ENCODE peak calls at places on chromosomes 6 and 20, in six cellular contexts. C is HCT116, Q is K562, B is SK-N-SH, L is H1, W is GM12878. H is an unnamed sample. For H3K9me3, the result is how much of the 10 kb centered on the place peaks cover.

GRCh38 chr20:9035129-9035528 is 33.8 kb upstream of the PLCB4 start:
- DNase-seq in C (peak), Q (no peak), B (no peak), L (no peak), W (no peak), H (no peak)

GRCh38 chr20:63652192-63652980 is 838 bp downstream of the STMN3 start:
- DNase-seq in C (no peak), Q (peak), B (peak), L (peak), W (no peak), H (peak)

GRCh38 chr20:17327185-17327780 is 100.4 kb downstream of the PCSK2 start:
- DNase-seq in C (no peak), Q (no peak), B (no peak), L (peak), W (no peak), H (no peak)

GRCh38 chr6:33298773-33299236 is at the start of gene RGL2:
- DNase-seq in C (no peak), Q (peak), B (peak), L (no peak), W (no peak), H (no peak)

GRCh38 chr20:56762401-56762800 is 133.3 kb downstream of the TFAP2C start:
- DNase-seq in C (no peak), Q (no peak), B (no peak), L (no peak), W (no peak), H (no peak)

GRCh38 chr6:122116912-122117663 is 282.4 kb upstream of the HSF2 start:
- DNase-seq in C (no peak), Q (no peak), B (no peak), L (no peak), W (no peak), H (no peak)

GRCh38 chr6:139603554-139603953 is 229.1 kb upstream of the CITED2 start:
- DNase-seq in C (no peak), Q (no peak), B (no peak), L (no peak), W (no peak), H (no peak)

GRCh38 chr6:20024316-20024673 is 187.1 kb downstream of the ID4 start:
- DNase-seq in C (no peak), Q (no peak), B (no peak), L (no peak), W (no peak), H (no peak)

GRCh38 chr6:163146036-163146435 is 268.5 kb upstream of the QKI start:
- DNase-seq in C (no peak), Q (no peak), B (no peak), L (no peak), W (no peak), H (no peak)

GRCh38 chr20:39588148-39588757 is 626.1 kb downstream of the DHX35 start:
- DNase-seq in C (no peak), Q (no peak), B (no peak), L (no peak), W (no peak), H (no peak)

GRCh38 chr6:141607956-141608355 is 524.8 kb upstream of the GJE1 start:
- DNase-seq in C (no peak), Q (no peak), B (no peak), L (no peak), W (no peak), H (no peak)

GRCh38 chr6:133964052-133964451 is 11.0 kb downstream of the TBPL1 start:
- DNase-seq in C (no peak), Q (no peak), B (no peak), L (no peak), W (no peak), H (no peak)

GRCh38 chr6:138443979-138444378 is 40.0 kb downstream of the HEBP2 start:
- DNase-seq in C (no peak), Q (no peak), B (no peak), L (no peak), W (no peak), H (no peak)

GRCh38 chr6:112780498-112781096 is 433.5 kb downstream of the RFPL4B start:
- DNase-seq in C (peak), Q (peak), B (peak), L (peak), W (peak), H (peak)

GRCh38 chr6:79605968-79606764 is 25.0 kb upstream of the SH3BGRL2 start:
- DNase-seq in C (no peak), Q (no peak), B (no peak), L (no peak), W (no peak), H (no peak)

GRCh38 chr6:13479206-13479797 is 8.1 kb downstream of the GFOD1 start:
- DNase-seq in C (no peak), Q (no peak), B (no peak), L (no peak), W (no peak), H (no peak)

GRCh38 chr6:56144538-56145324 is 102.6 kb downstream of the COL21A1 start:
- DNase-seq in C (no peak), Q (no peak), B (no peak), L (no peak), W (no peak), H (no peak)

GRCh38 chr20:59645316-59645715 is 41.0 kb downstream of the PHACTR3 start:
- DNase-seq in C (no peak), Q (no peak), B (no peak), L (no peak), W (no peak), H (no peak)

GRCh38 chr6:139027620-139028182 is 844 bp upstream of the ABRACL start:
- DNase-seq in C (no peak), Q (no peak), B (no peak), L (peak), W (peak), H (no peak)

GRCh38 chr6:26556263-26557070 is 18.3 kb downstream of the HMGN4 start:
- DNase-seq in C (peak), Q (peak), B (peak), L (peak), W (no peak), H (peak)

GRCh38 chr20:40431112-40431511 is 257.9 kb downstream of the MAFB start:
- DNase-seq in C (no peak), Q (no peak), B (no peak), L (no peak), W (no peak), H (no peak)

GRCh38 chr6:139919107-139920026 is 544.9 kb upstream of the CITED2 start:
- DNase-seq in C (no peak), Q (no peak), B (no peak), L (no peak), W (no peak), H (no peak)

GRCh38 chr20:61797200-61797599 is 268.5 kb downstream of the TAF4 start:
- DNase-seq in C (no peak), Q (no peak), B (no peak), L (no peak), W (no peak), H (no peak)

GRCh38 chr20:17992847-17993508 is 24.2 kb downstream of the MGME1 start:
- DNase-seq in C (no peak), Q (no peak), B (no peak), L (no peak), W (no peak), H (no peak)

GRCh38 chr20:25220021-25220730 is 24.7 kb downstream of the ENTPD6 start:
- DNase-seq in C (no peak), Q (no peak), B (peak), L (no peak), W (no peak), H (no peak)

GRCh38 chr6:33685411-33686224 is 25.9 kb downstream of the UQCC2 start:
- DNase-seq in C (no peak), Q (no peak), B (peak), L (no peak), W (no peak), H (no peak)

GRCh38 chr6:30615219-30615957 is 1.7 kb downstream of the PPP1R10 start:
- DNase-seq in C (peak), Q (no peak), B (no peak), L (peak), W (no peak), H (peak)

GRCh38 chr6:132872923-132873322 is 58.6 kb downstream of the RPS12 start:
- DNase-seq in C (no peak), Q (no peak), B (no peak), L (no peak), W (peak), H (no peak)

GRCh38 chr6:168678588-168678987 is 237.6 kb downstream of the SMOC2 start:
- DNase-seq in C (no peak), Q (no peak), B (no peak), L (peak), W (no peak), H (no peak)

GRCh38 chr6:14429396-14429795 is 311.8 kb downstream of the CD83 start:
- DNase-seq in C (no peak), Q (no peak), B (no peak), L (no peak), W (no peak), H (no peak)

GRCh38 chr6:4817551-4817950 is 41.3 kb downstream of the CDYL start:
- DNase-seq in C (no peak), Q (no peak), B (no peak), L (no peak), W (no peak), H (no peak)

GRCh38 chr6:53378208-53378607 is 29.5 kb upstream of the ELOVL5 start:
- DNase-seq in C (no peak), Q (no peak), B (no peak), L (no peak), W (no peak), H (no peak)

GRCh38 chr6:110809792-110810191 is 5.5 kb downstream of the CDK19 start:
- DNase-seq in C (no peak), Q (no peak), B (no peak), L (no peak), W (no peak), H (no peak)

GRCh38 chr6:13709698-13710551 is 1.7 kb downstream of the RANBP9 start:
- DNase-seq in C (no peak), Q (peak), B (peak), L (no peak), W (no peak), H (peak)

GRCh38 chr6:10297825-10298224 is 117.0 kb downstream of the TFAP2A start:
- DNase-seq in C (no peak), Q (no peak), B (no peak), L (no peak), W (no peak), H (no peak)

GRCh38 chr6:143999406-143999805 is 8.7 kb downstream of the PLAGL1 start:
- DNase-seq in C (no peak), Q (no peak), B (no peak), L (no peak), W (no peak), H (no peak)

GRCh38 chr20:16308754-16309153 is 264.5 kb downstream of the KIF16B start:
- DNase-seq in C (no peak), Q (no peak), B (no peak), L (no peak), W (no peak), H (no peak)

DNA sequence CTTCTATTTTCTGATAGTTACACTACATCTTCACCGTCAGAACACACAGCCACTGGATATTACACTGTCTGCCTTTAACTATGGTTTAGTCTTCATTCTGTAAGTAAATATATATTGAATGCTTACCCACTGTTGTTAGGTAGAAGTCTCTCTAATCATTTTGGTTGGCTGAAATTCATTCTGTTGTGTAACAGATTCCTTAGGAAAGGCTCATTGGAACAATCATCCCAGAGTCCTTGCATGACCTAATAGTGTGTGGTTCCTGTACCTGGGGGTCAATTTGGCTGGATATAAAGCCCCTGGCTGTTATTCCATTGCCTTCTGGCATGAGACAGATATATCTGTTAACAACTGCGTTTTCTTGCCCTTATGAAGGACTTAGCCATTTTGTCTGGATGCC is 9.9 kb downstream of the BLOC1S5 start:
- DNase-seq in C (no peak), Q (no peak), B (no peak), L (no peak), W (no peak), H (no peak)
- H3K9me3 ChIP-seq in C (under half), Q (under half), B (under half), L (under half), W (under half), H (under half)

DNA sequence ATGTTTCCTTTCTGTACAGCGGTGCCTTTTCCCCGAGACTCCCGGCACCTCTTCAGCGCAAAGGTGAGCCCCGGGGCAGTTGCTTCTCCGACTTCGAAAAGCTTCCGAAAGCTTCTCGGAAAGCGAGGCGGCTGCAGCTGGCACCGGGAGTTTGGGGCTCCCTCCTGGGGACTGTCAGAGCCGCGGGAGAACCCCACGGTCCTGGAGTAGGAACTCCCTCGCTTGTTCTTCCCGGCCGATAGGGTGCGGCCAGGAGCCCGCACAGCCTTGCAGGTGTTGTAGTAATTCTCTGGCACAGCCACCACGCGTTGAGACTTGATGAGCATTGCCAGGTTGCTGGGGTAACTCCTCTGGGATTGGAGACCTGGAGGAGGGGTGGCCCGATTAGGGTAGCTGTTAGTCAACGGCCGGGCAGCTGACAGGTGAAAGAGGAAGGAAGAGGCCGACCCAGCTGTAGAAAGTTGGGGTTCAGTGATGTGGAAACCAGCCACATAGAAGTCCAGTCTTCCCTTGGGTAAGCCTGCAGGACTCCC is 708 bp downstream of the KDM1B start:
- DNase-seq in C (peak), Q (peak), B (peak), L (peak), W (peak), H (peak)
- TF ChIP-seq JUND in C (no peak), Q (no peak), B (no peak), L (no peak), W (no peak), H (no peak)

GRCh38 chr6:21357262-21357661 is 236.3 kb upstream of the SOX4 start:
- DNase-seq in C (no peak), Q (no peak), B (no peak), L (no peak), W (no peak), H (no peak)

GRCh38 chr6:21355638-21356037 is 237.9 kb upstream of the SOX4 start:
- DNase-seq in C (no peak), Q (no peak), B (no peak), L (no peak), W (no peak), H (no peak)

GRCh38 chr6:21354805-21355238 is 238.7 kb upstream of the SOX4 start:
- DNase-seq in C (no peak), Q (no peak), B (no peak), L (no peak), W (peak), H (peak)

GRCh38 chr6:21360353-21360752 is 233.2 kb upstream of the SOX4 start:
- DNase-seq in C (no peak), Q (peak), B (no peak), L (no peak), W (no peak), H (no peak)

GRCh38 chr6:21359926-21360325 is 233.6 kb upstream of the SOX4 start:
- DNase-seq in C (no peak), Q (no peak), B (no peak), L (no peak), W (no peak), H (no peak)
- H3K9me3 ChIP-seq in C (under half), Q (under half), B (under half), L (under half), W (under half), H (under half)

GRCh38 chr6:101422811-101423210 is 29.3 kb downstream of the GRIK2 start:
- DNase-seq in C (no peak), Q (no peak), B (no peak), L (no peak), W (no peak), H (no peak)
- TF ChIP-seq JUND in C (no peak), Q (no peak), B (no peak), L (no peak), W (no peak), H (no peak)

DNA sequence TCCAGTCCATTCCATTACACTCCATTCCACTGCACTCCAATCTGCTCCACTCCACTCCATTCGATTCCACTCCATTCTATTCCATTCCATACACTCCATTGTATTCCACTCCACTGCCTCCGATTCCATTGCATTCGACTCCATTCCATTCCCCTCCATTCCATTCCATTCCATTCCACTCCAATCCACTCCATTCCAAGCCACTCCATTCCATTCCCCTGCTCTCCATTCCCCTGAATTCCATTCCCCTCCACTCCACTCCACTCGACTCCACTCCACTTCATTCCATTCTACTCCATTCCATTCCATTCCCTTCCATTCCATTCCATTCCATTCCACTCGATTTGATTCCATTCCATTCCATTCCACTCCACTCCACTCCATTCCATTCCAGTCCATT is 25.7 kb upstream of the DEFB125 start:
- DNase-seq in C (no peak), Q (no peak), B (no peak), L (no peak), W (no peak), H (no peak)
- H3K9me3 ChIP-seq in C (under half), Q (under half), B (under half), L (half or more), W (under half), H (half or more)

GRCh38 chr20:51258582-51259175 is 235.8 kb upstream of the KCNG1 start:
- DNase-seq in C (no peak), Q (no peak), B (no peak), L (no peak), W (no peak), H (no peak)
- TF ChIP-seq JUND in C (no peak), Q (no peak), B (no peak), L (no peak), W (no peak), H (no peak)

GRCh38 chr20:21804779-21805178 is 99.3 kb downstream of the PAX1 start:
- DNase-seq in C (no peak), Q (no peak), B (no peak), L (no peak), W (no peak), H (no peak)

GRCh38 chr20:21812384-21812783 is 106.9 kb downstream of the PAX1 start:
- DNase-seq in C (no peak), Q (no peak), B (no peak), L (no peak), W (no peak), H (no peak)

GRCh38 chr20:21808863-21809664 is 103.6 kb downstream of the PAX1 start:
- DNase-seq in C (no peak), Q (peak), B (peak), L (peak), W (no peak), H (peak)

GRCh38 chr20:21809961-21810523 is 104.6 kb downstream of the PAX1 start:
- DNase-seq in C (no peak), Q (no peak), B (no peak), L (no peak), W (no peak), H (no peak)

DNA sequence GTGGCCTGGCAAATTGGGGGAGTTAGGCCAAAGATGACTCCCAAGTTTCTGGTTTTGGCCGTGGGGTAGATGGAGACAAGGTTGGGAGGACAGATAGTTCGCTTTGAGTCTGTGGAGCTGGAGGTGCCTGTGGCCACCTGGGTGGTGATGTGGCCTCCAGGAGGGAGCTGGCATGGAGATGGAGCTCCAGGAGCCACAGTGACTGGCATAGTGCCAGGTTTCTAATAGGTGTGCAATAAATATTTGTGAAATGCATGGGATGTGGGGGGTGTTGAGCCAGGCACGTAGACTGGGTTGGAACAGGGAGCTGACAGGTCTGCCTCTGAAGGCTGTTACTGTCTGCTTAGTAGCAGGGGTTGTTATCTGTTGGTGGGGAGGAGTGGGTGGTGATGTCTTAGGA is 102.7 kb downstream of the PAX1 start:
- DNase-seq in C (no peak), Q (no peak), B (no peak), L (no peak), W (no peak), H (no peak)
- H3K9me3 ChIP-seq in C (under half), Q (under half), B (under half), L (under half), W (under half), H (under half)

GRCh38 chr20:53961527-53961926 is 108.9 kb downstream of the BCAS1 start:
- DNase-seq in C (no peak), Q (no peak), B (no peak), L (no peak), W (no peak), H (no peak)
- TF ChIP-seq JUND in C (no peak), Q (no peak), B (no peak), L (no peak), W (no peak), H (no peak)

GRCh38 chr6:3094815-3095214 is 23.7 kb upstream of the BPHL start:
- DNase-seq in C (no peak), Q (no peak), B (no peak), L (no peak), W (no peak), H (no peak)
- H3K9me3 ChIP-seq in C (under half), Q (under half), B (under half), L (under half), W (under half), H (under half)